ENCODE peak calls at places on chromosomes 3 and 15, in nine cellular contexts. N, F, Y, M, U, K, T, A and O are unnamed samples.

GRCh38 chr15:60804986-60805949 is 326.3 kb upstream of the ICE2 start:
- DNase-seq in M (no peak), A (no peak), U (no peak), K (no peak), T (peak; percentile 82), Y (peak; percentile 91), N (no peak), F (no peak), O (no peak)

GRCh38 chr15:96353931-96354730 is 23.6 kb downstream of the NR2F2 start:
- DNase-seq in M (no peak), U (no peak), K (no peak), Y (no peak), F (no peak), N (peak; percentile 68), A (peak; percentile 89), T (peak; percentile 75), O (no peak)

GRCh38 chr3:42493126-42493797 is 9.2 kb upstream of the VIPR1 start:
- DNase-seq in K (no peak), M (no peak), Y (no peak), N (peak; percentile 9), U (no peak), A (peak; percentile 18), F (no peak), T (no peak), O (no peak)

GRCh38 chr3:51319271-51319670 is 65.8 kb upstream of the MANF start:
- DNase-seq in F (no peak), N (no peak), M (no peak), U (no peak), K (no peak), Y (no peak), A (no peak), T (no peak), O (no peak)

GRCh38 chr3:5554245-5554747 is 366.8 kb downstream of the EDEM1 start:
- DNase-seq in Y (no peak), N (no peak), M (no peak), F (no peak), T (no peak), K (no peak), U (no peak), A (no peak), O (no peak)

GRCh38 chr3:107198522-107199271 is 178.5 kb upstream of the CCDC54 start:
- DNase-seq in A (no peak), U (no peak), Y (no peak), T (peak; percentile 70), N (no peak), M (peak; percentile 31), K (no peak), F (peak; percentile 41), O (no peak)

GRCh38 chr15:90598053-90598577 is 68.4 kb downstream of the CRTC3 start:
- DNase-seq in K (peak; percentile 46), M (no peak), N (peak; percentile 79), U (peak; percentile 59), F (no peak), T (peak; percentile 16), Y (no peak), A (peak; percentile 11), O (peak; percentile 91)

GRCh38 chr3:46947981-46948791 is 28.4 kb downstream of the CCDC12 start:
- DNase-seq in N (peak; percentile 87), F (no peak), K (no peak), U (peak; percentile 96), Y (no peak), T (peak; percentile 75), M (no peak), A (peak; percentile 52), O (peak; percentile 26)

GRCh38 chr3:185420762-185421161 is 57.8 kb downstream of the MAP3K13 start:
- DNase-seq in A (no peak), U (no peak), T (peak; percentile 49), M (no peak), K (peak; percentile 11), F (no peak), Y (no peak), N (peak; percentile 73), O (peak; percentile 9)

GRCh38 chr3:98735761-98736269 is 27.3 kb upstream of the ST3GAL6 start:
- DNase-seq in U (no peak), K (no peak), F (no peak), M (no peak), A (no peak), N (no peak), T (peak; percentile 12), Y (no peak), O (no peak)

GRCh38 chr15:58401276-58401675 is 30.5 kb upstream of the LIPC start:
- DNase-seq in Y (no peak), F (no peak), M (no peak), N (no peak), K (no peak), T (no peak), A (no peak), U (no peak), O (no peak)

DNA sequence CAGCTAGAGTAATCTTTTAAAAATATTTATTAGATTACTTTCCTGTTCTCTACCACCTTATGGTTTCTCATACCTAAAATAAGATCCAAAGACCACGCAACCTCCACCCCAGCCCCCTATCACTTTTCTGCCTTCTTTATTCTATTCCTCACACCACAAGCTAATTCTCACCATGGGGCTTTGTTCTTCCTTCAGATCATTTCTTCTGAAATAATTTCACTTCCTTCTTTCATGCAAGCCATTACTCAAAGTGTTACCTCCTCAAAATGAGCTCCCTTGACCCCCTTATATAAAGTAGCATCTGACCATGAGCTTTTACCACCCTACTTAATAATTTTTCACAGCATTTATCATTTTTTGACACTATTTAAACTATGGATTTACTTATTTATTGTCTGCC is 233.2 kb upstream of the TMCO5A start:
- DNase-seq in Y (no peak), T (no peak), N (no peak), U (no peak), A (no peak), M (no peak), F (no peak), K (no peak), O (no peak)
- H3K4me3 ChIP-seq in Y (no peak overlapping the region), T (no peak overlapping the region), N (no peak overlapping the region), U (no peak overlapping the region), A (no peak overlapping the region), M (no peak overlapping the region), F (no peak overlapping the region), K (no peak overlapping the region), O (no peak overlapping the region)

GRCh38 chr3:195198424-195199346 is 72.3 kb downstream of the XXYLT1 start:
- DNase-seq in Y (no peak), F (no peak), M (no peak), N (peak; percentile 24), K (no peak), T (no peak), A (no peak), U (no peak), O (no peak)

GRCh38 chr3:195194559-195195161 is 76.3 kb downstream of the XXYLT1 start:
- DNase-seq in K (no peak), M (no peak), T (no peak), N (no peak), F (no peak), U (no peak), Y (no peak), A (no peak), O (no peak)

GRCh38 chr3:195197764-195198423 is 73.1 kb downstream of the XXYLT1 start:
- DNase-seq in K (no peak), F (peak; percentile 84), Y (no peak), A (no peak), N (peak; percentile 8), T (peak; percentile 76), U (no peak), M (peak; percentile 46), O (no peak)

GRCh38 chr3:195195321-195196209 is 75.4 kb downstream of the XXYLT1 start:
- DNase-seq in T (no peak), A (peak; percentile 27), F (no peak), M (no peak), K (no peak), U (no peak), Y (peak; percentile 31), N (no peak), O (no peak)

DNA sequence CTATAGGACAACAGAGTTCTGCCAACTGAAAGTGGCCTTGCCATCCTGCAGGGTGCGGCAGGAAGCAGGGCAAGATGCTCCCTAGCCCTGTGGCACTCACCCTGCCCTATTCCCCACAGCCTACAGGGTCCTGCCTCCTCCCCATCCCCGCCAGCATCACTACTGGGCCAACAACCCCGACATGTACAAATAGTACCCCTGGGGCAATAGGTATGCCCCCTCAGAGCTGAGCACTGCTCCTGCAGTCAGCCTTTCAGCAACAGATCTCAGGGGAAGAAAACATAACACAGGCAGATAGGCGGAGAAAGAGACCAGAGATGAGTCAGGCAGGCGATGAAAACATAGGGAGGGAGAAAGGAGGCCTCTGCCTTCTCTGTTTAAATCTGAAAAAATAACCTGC is 74.7 kb downstream of the XXYLT1 start:
- DNase-seq in A (no peak), Y (no peak), M (no peak), F (peak; percentile 57), N (peak; percentile 3), U (no peak), K (no peak), T (peak; percentile 62), O (no peak)
- TF ChIP-seq CTCF in A (no peak), Y (no peak), M (no peak), F (peak; percentile 14), N (no peak), U (no peak), K (no peak), T (peak; percentile 10), O (no peak)

DNA sequence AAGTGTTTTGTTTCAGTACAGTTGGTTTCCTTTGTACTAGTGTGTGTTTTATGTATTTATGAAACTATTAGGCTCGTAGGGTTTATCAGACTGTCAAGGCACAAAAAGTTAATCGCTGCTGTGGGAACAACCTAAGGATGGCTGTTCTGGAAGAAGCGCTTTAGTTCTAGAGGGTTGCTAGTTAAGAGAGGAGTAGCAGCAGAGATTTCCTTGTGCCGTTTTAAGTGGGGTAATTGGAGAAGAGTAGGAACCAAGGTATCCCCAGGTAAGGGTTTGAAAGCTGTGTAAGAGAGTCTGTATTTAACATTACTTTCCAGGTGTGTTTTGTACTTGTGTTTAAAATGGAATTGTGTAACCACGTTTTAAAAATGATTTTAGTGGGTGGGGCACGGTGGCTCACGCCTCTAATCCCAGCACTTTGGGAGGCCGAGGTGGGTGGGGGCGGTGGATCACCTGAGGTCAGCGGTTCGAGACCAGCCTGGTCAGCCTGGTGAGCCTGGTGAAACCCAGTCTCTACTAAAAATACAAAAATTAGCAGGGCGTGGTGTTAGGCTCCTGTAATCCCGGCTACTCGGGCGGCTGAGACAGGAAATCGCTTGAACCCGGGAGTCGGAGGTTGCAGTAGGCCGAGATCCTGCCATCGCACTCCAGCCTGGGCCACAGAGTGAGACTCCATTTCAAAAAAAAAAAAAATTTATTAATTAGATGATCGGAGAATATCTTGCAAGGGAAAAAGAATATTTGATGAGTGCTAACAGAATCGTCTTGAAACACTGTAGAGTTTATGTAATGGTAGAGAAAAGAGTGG is 2.6 kb downstream of the MORF4L1 start:
- DNase-seq in M (no peak), F (no peak), Y (no peak), N (no peak), U (no peak), A (peak; percentile 53), K (no peak), T (peak; percentile 14), O (peak; percentile 21)
- H3K4me3 ChIP-seq in M (peak overlapping the region; percentile 95), F (peak overlapping the region; percentile 99), Y (peak overlapping the region; percentile 98), N (peak overlapping the region; percentile 87), U (no peak overlapping the region), A (peak overlapping the region; percentile 73), K (peak overlapping the region; percentile 90), T (peak overlapping the region; percentile 99), O (peak overlapping the region; percentile 84)

DNA sequence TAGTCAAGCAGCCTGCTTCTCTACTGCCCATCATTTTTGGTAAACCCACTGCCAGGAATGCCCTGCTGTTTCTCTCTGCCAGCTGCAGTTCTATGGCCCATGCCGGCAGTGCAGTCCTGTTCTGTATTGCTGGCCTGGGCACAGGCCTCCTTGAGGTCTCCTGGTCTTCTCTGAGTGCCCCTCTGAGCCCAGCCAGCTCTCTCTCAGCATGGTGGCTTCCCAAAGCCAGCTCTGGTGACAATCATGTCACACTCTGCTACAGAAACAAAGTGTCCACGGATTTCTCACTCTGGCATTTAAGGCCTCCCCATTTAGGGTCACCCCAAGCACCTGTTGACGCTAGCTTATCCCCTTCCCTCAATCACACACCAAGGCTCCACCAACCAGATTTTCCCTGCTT is 24.5 kb downstream of the SRPRB start:
- DNase-seq in Y (no peak), A (no peak), T (no peak), N (no peak), M (no peak), U (no peak), K (no peak), F (no peak), O (no peak)
- TF ChIP-seq CTCF in Y (no peak), A (no peak), T (no peak), N (no peak), M (no peak), U (no peak), K (no peak), F (no peak), O (no peak)